ENCODE peak calls at places on chromosomes 16 and 17, in nine cellular contexts. R is skeletal muscle cell; Q is germinal center; D is activated CD4-positive, alpha-beta T cell treated with anti-CD3 and anti-CD28 coated beads, Interleukin-2, amount 10 ng/mL, durations not matched to agents 7 days and 5 days; S is A549; V is T-helper 1 cell; K is thoracic aorta; F is stimulated activated CD4-positive, alpha-beta T cell treated with anti-CD3 and anti-CD28 coated beads, Interleukin-1b, Interleukin-23, amount 100 ng/mL, for 4 hours; Z is activated CD4-positive, alpha-beta memory T cell treated with anti-CD3 and anti-CD28 coated beads, Interleukin-2, amount 10 ng/mL, durations not matched to agents 7 days and 5 days. H is an unnamed sample.

GRCh38 chr17:64384253-64385186 is 6.1 kb downstream of the PECAM1 start:
- DNase-seq in D (no peak), Z (no peak), V (no peak), K (no peak), F (no peak), R (no peak), Q (no peak), S (peak; percentile 14), H (no peak)

GRCh38 chr16:80583466-80583865 is 42.7 kb downstream of the DYNLRB2 start:
- DNase-seq in R (peak; percentile 62), D (peak; percentile 36), Z (peak; percentile 70), Q (no peak), V (peak; percentile 80), K (no peak), S (no peak), F (no peak), H (no peak)

GRCh38 chr17:38434178-38434665 is 6.0 kb downstream of the ARHGAP23 start:
- DNase-seq in R (no peak), F (no peak), D (no peak), S (no peak), K (no peak), Z (no peak), Q (no peak), V (no peak), H (no peak)

GRCh38 chr16:2212362-2213324 is 2.0 kb upstream of the BRICD5 start:
- DNase-seq in K (no peak), F (no peak), S (no peak), V (no peak), D (no peak), Z (no peak), R (no peak), Q (no peak), H (no peak)

GRCh38 chr16:85290626-85291301 is 178.5 kb upstream of the CIBAR2 start:
- DNase-seq in R (no peak), K (no peak), D (no peak), S (no peak), F (no peak), Q (no peak), Z (no peak), V (no peak), H (no peak)

GRCh38 chr16:11258553-11259287 is 2.7 kb upstream of the SOCS1 start:
- DNase-seq in Q (peak; percentile 68), S (no peak), Z (peak; percentile 66), V (peak; percentile 84), D (peak; percentile 78), F (no peak), R (no peak), K (no peak), H (no peak)

GRCh38 chr16:11585460-11586374 is 1.0 kb downstream of the LITAF start:
- DNase-seq in Q (peak; percentile 37), R (no peak), S (peak; percentile 42), K (no peak), D (no peak), Z (peak; percentile 38), F (no peak), V (no peak), H (no peak)

GRCh38 chr16:85412911-85413520 is 200.1 kb upstream of the GSE1 start:
- DNase-seq in Z (no peak), D (peak; percentile 2), Q (no peak), K (no peak), F (no peak), R (no peak), V (no peak), S (no peak), H (no peak)

GRCh38 chr16:9102379-9102778 is 10.9 kb downstream of the HAPSTR1 start:
- DNase-seq in R (peak; percentile 56), K (no peak), Q (no peak), Z (no peak), D (no peak), F (no peak), S (peak; percentile 37), V (no peak), H (no peak)

GRCh38 chr17:83199500-83200201 is 120.2 kb downstream of the METRNL start:
- DNase-seq in D (peak; percentile 59), Q (peak; percentile 53), F (no peak), V (peak; percentile 82), R (no peak), S (no peak), K (peak; percentile 33), Z (peak; percentile 83), H (no peak)

GRCh38 chr17:78450696-78451344 is 72.4 kb downstream of the PGS1 start:
- DNase-seq in K (no peak), Q (no peak), R (peak; percentile 14), V (no peak), Z (no peak), F (no peak), D (no peak), S (no peak), H (no peak)

GRCh38 chr17:74525781-74526288 is 5.4 kb downstream of the CD300LB start:
- DNase-seq in Q (no peak), K (no peak), D (no peak), V (no peak), S (no peak), R (no peak), Z (peak; percentile 3), F (no peak), H (no peak)

GRCh38 chr17:59180626-59181025 is 25.1 kb downstream of the PRR11 start:
- DNase-seq in R (no peak), K (no peak), V (no peak), Z (no peak), F (no peak), S (no peak), D (no peak), Q (no peak), H (no peak)

GRCh38 chr17:37570527-37571093 is 38.6 kb downstream of the SYNRG start:
- DNase-seq in Z (peak; percentile 34), R (peak; percentile 10), D (peak; percentile 25), F (no peak), V (peak; percentile 12), K (no peak), S (peak; percentile 81), Q (peak; percentile 18), H (no peak)

GRCh38 chr16:50539822-50540710 is 8.1 kb upstream of the NKD1 start:
- DNase-seq in V (no peak), D (no peak), R (no peak), F (no peak), Q (no peak), K (no peak), Z (no peak), S (no peak), H (no peak)

GRCh38 chr16:68128577-68129305 is 43.6 kb downstream of the NFATC3 start:
- DNase-seq in Q (no peak), R (no peak), D (no peak), F (no peak), Z (no peak), S (no peak), V (no peak), K (no peak), H (no peak)

GRCh38 chr17:56876766-56877179 is 37.1 kb downstream of the TRIM25 start:
- DNase-seq in Z (no peak), S (peak; percentile 27), V (no peak), F (no peak), R (no peak), D (no peak), Q (no peak), K (no peak), H (no peak)

GRCh38 chr16:71537643-71538042 is 11.4 kb downstream of the CHST4 start:
- DNase-seq in V (peak; percentile 11), S (peak; percentile 64), K (no peak), D (peak; percentile 56), Q (peak; percentile 44), F (no peak), Z (peak; percentile 42), R (no peak), H (peak; percentile 32)

GRCh38 chr16:72049110-72049509 is 5.2 kb upstream of the HP start:
- DNase-seq in Q (no peak), Z (no peak), F (no peak), K (no peak), V (no peak), R (no peak), S (no peak), D (no peak), H (no peak)

GRCh38 chr17:76147211-76148014 is 6.4 kb upstream of the FOXJ1 start:
- DNase-seq in F (no peak), Q (no peak), V (no peak), S (no peak), K (no peak), D (no peak), Z (no peak), R (no peak), H (no peak)

GRCh38 chr17:55296171-55296695 is 31.5 kb downstream of the HLF start:
- DNase-seq in D (no peak), Z (no peak), R (no peak), F (no peak), K (no peak), S (no peak), V (no peak), Q (no peak), H (no peak)

GRCh38 chr16:6957676-6958075 is 375.0 kb upstream of the RBFOX1 start:
- DNase-seq in S (peak; percentile 0), Q (no peak), K (no peak), F (no peak), R (no peak), Z (no peak), V (no peak), D (no peak), H (no peak)

GRCh38 chr16:87288753-87289362 is 28.3 kb downstream of the C16orf95 start:
- DNase-seq in Z (no peak), V (no peak), F (no peak), S (no peak), R (peak; percentile 60), K (no peak), Q (no peak), D (no peak), H (no peak)

GRCh38 chr17:78325076-78325712 is 34.7 kb downstream of the SOCS3 start:
- DNase-seq in Z (no peak), Q (no peak), K (no peak), D (no peak), F (no peak), R (peak; percentile 55), V (no peak), S (no peak), H (no peak)

GRCh38 chr16:81855552-81856153 is 76.6 kb downstream of the PLCG2 start:
- DNase-seq in F (no peak), S (no peak), V (no peak), Q (no peak), D (no peak), R (no peak), K (no peak), Z (no peak), H (no peak)

GRCh38 chr17:82723169-82723807 is 6.8 kb downstream of the FN3KRP start:
- DNase-seq in S (no peak), Z (no peak), R (no peak), F (no peak), Q (no peak), V (no peak), K (no peak), D (no peak), H (no peak)

GRCh38 chr17:57422574-57423164 is 166.3 kb downstream of the MSI2 start:
- DNase-seq in S (peak; percentile 31), Z (no peak), V (peak; percentile 15), F (no peak), D (no peak), R (no peak), Q (no peak), K (peak; percentile 40), H (no peak)

GRCh38 chr16:56984639-56985038 is 4.7 kb upstream of the NLRC5 start:
- DNase-seq in S (no peak), D (no peak), K (no peak), F (no peak), V (no peak), Q (no peak), R (no peak), Z (no peak), H (no peak)

GRCh38 chr17:77356109-77356689 is 215.4 kb downstream of the SEC14L1 start:
- DNase-seq in F (no peak), Z (no peak), K (no peak), S (peak; percentile 42), V (no peak), R (no peak), Q (no peak), D (no peak), H (no peak)

GRCh38 chr16:85639529-85640253 is 26.6 kb downstream of the GSE1 start:
- DNase-seq in F (no peak), Q (no peak), K (no peak), V (no peak), R (no peak), S (no peak), D (no peak), Z (no peak), H (no peak)

GRCh38 chr17:67456889-67457288 is 79.8 kb downstream of the PITPNC1 start:
- DNase-seq in S (no peak), K (no peak), R (no peak), F (no peak), V (no peak), Z (no peak), D (no peak), Q (no peak), H (no peak)

H was measured in progenitor cell of endocrine pancreas.